ENCODE peak calls at places on chromosomes 16 and 17, in four cellular contexts. W is omental fat pad; E is globus pallidus; Y is CD8-positive, alpha-beta memory T cell. J is an unnamed sample.

GRCh38 chr17:50608700-50609375 is 25.8 kb upstream of the ABCC3 start:
- DNase-seq in Y (no peak), W (no peak), E (no peak), J (no peak)

GRCh38 chr17:73834684-73835343 is 190.6 kb upstream of the SDK2 start:
- DNase-seq in Y (no peak), E (no peak), W (no peak), J (no peak)

GRCh38 chr17:74736423-74737298 is at the start of gene RAB37:
- DNase-seq in W (no peak), E (no peak), Y (peak), J (peak)

GRCh38 chr16:8878523-8878911 is 3.6 kb upstream of the LITAFD start:
- DNase-seq in W (no peak), Y (no peak), E (no peak), J (no peak)

GRCh38 chr17:76003915-76004314 is 3.3 kb downstream of the CDK3 start:
- DNase-seq in W (no peak), Y (no peak), E (no peak), J (no peak)

GRCh38 chr17:214881-215331 is 33.5 kb upstream of the DOC2B start:
- DNase-seq in Y (no peak), W (no peak), E (no peak), J (no peak)

GRCh38 chr17:45397796-45398195 is 34.9 kb downstream of the ARHGAP27 start:
- DNase-seq in E (no peak), W (no peak), Y (no peak), J (no peak)

GRCh38 chr16:4419402-4419801 is 3.0 kb upstream of the CORO7 start:
- DNase-seq in E (no peak), Y (no peak), W (no peak), J (no peak)

GRCh38 chr16:12959072-12959471 is 57.7 kb downstream of the SHISA9 start:
- DNase-seq in Y (no peak), E (no peak), W (no peak), J (no peak)

GRCh38 chr17:56592487-56593072 is 919 bp upstream of the NOG start:
- DNase-seq in W (no peak), E (peak), Y (peak), J (peak)

GRCh38 chr16:47125757-47126156 is 18.0 kb downstream of the NETO2 start:
- DNase-seq in W (no peak), E (no peak), Y (no peak), J (no peak)

GRCh38 chr17:76268015-76268749 is 3.0 kb downstream of the UBALD2 start:
- DNase-seq in E (peak), Y (peak), W (no peak), J (peak)

GRCh38 chr16:50126183-50126582 is 26.9 kb upstream of the TENT4B start:
- DNase-seq in W (no peak), E (peak), Y (no peak), J (no peak)

GRCh38 chr16:89696598-89697128 is 4.8 kb downstream of the SPATA2L start:
- DNase-seq in Y (no peak), E (no peak), W (no peak), J (no peak)

GRCh38 chr16:4347010-4347409 is 4.1 kb downstream of the PAM16 start:
- DNase-seq in E (no peak), W (no peak), Y (no peak), J (peak)

GRCh38 chr16:4270595-4270994 is 2.2 kb downstream of the TFAP4 start:
- DNase-seq in W (no peak), E (no peak), Y (no peak), J (no peak)

GRCh38 chr17:59378621-59379194 is 47.3 kb downstream of the YPEL2 start:
- DNase-seq in W (no peak), Y (no peak), E (no peak), J (no peak)

GRCh38 chr17:44086364-44087311 is 16.1 kb downstream of the G6PC3 start:
- DNase-seq in Y (no peak), W (peak), E (no peak), J (no peak)

GRCh38 chr17:77933777-77934398 is 24.6 kb upstream of the TNRC6C start:
- DNase-seq in E (no peak), Y (no peak), W (no peak), J (no peak)

GRCh38 chr17:43591750-43592562 is 45.8 kb upstream of the ETV4 start:
- DNase-seq in Y (no peak), W (peak), E (no peak), J (peak)

GRCh38 chr17:10871914-10872313 is 34.0 kb upstream of the PIRT start:
- DNase-seq in Y (no peak), W (no peak), E (no peak), J (no peak)

GRCh38 chr17:39196191-39196819 is 1.2 kb downstream of the CACNB1 start:
- DNase-seq in W (no peak), Y (no peak), E (no peak), J (peak)

J was measured in Right ventricle myocardium inferior.